ENCODE peak calls at places on chromosomes 13 and 19, in six cellular contexts. T is PC-3, R is hepatocyte, P is neural progenitor cell, W is HCT116, K is MM.1S. H is an unnamed sample.

GRCh38 chr19:43901395-43902390 is 33.4 kb downstream of the ZNF45 start:
- DNase-seq in T (no peak), R (peak), P (peak), W (no peak), K (peak), H (peak)

GRCh38 chr19:40139533-40140287 is 49.0 kb upstream of the ZNF780A start:
- DNase-seq in T (peak), R (peak), P (peak), W (peak), K (peak), H (peak)

GRCh38 chr19:33704271-33704670 is 82.5 kb downstream of the CHST8 start:
- DNase-seq in T (no peak), R (no peak), P (no peak), W (no peak), K (no peak), H (no peak)

GRCh38 chr19:15253513-15253912 is 21.3 kb upstream of the EPHX3 start:
- DNase-seq in T (no peak), R (no peak), P (no peak), W (no peak), K (no peak), H (no peak)

GRCh38 chr19:47142779-47143178 is 12.1 kb downstream of the SAE1 start:
- DNase-seq in T (no peak), R (no peak), P (no peak), W (no peak), K (no peak), H (no peak)

GRCh38 chr13:95509521-95510315 is 42.8 kb upstream of the CLDN10 start:
- DNase-seq in T (peak), R (no peak), P (no peak), W (no peak), K (no peak), H (no peak)

GRCh38 chr13:105446197-105446596 is 1089.3 kb downstream of the EFNB2 start:
- DNase-seq in T (no peak), R (no peak), P (no peak), W (no peak), K (no peak), H (no peak)

GRCh38 chr19:51689751-51690358 is 3.3 kb upstream of the SPACA6 start:
- DNase-seq in T (no peak), R (peak), P (peak), W (no peak), K (no peak), H (peak)

GRCh38 chr13:59352600-59352999 is 811.1 kb downstream of the DIAPH3 start:
- DNase-seq in T (no peak), R (peak), P (no peak), W (no peak), K (no peak), H (no peak)

GRCh38 chr13:110454956-110455355 is 106.6 kb downstream of the RAB20 start:
- DNase-seq in T (no peak), R (no peak), P (no peak), W (no peak), K (no peak), H (no peak)

GRCh38 chr19:50626796-50627195 is 12.9 kb downstream of the SYT3 start:
- DNase-seq in T (no peak), R (no peak), P (no peak), W (no peak), K (no peak), H (no peak)

GRCh38 chr13:30720470-30720869 is 14.9 kb upstream of the ALOX5AP start:
- DNase-seq in T (no peak), R (no peak), P (no peak), W (no peak), K (no peak), H (no peak)

GRCh38 chr19:19540707-19541515 is 2.8 kb downstream of the CILP2 start:
- DNase-seq in T (peak), R (peak), P (peak), W (peak), K (no peak), H (peak)

GRCh38 chr19:17843428-17843827 is 4.4 kb downstream of the JAK3 start:
- DNase-seq in T (no peak), R (no peak), P (no peak), W (no peak), K (no peak), H (no peak)

GRCh38 chr19:33317522-33317921 is 15.2 kb upstream of the CEBPA start:
- DNase-seq in T (no peak), R (no peak), P (no peak), W (no peak), K (no peak), H (no peak)

GRCh38 chr13:111480976-111481375 is 160.5 kb downstream of the TEX29 start:
- DNase-seq in T (no peak), R (no peak), P (no peak), W (no peak), K (no peak), H (no peak)

GRCh38 chr19:16014923-16015804 is 61.1 kb upstream of the TPM4 start:
- DNase-seq in T (no peak), R (no peak), P (no peak), W (no peak), K (no peak), H (no peak)

GRCh38 chr19:12611361-12611699 is 610 bp downstream of the ZNF791 start:
- DNase-seq in T (peak), R (peak), P (peak), W (peak), K (no peak), H (peak)

GRCh38 chr19:13842294-13843103 is 34.4 kb upstream of the NANOS3 start:
- DNase-seq in T (peak), R (peak), P (peak), W (no peak), K (peak), H (no peak)

GRCh38 chr19:41541990-41542584 is 33.9 kb upstream of the CEACAM21 start:
- DNase-seq in T (peak), R (no peak), P (peak), W (peak), K (no peak), H (peak)

GRCh38 chr19:39809368-39809767 is 24.6 kb downstream of the DYRK1B start:
- DNase-seq in T (no peak), R (no peak), P (no peak), W (no peak), K (no peak), H (no peak)

GRCh38 chr19:58213075-58213369 is 15.7 kb upstream of the ZNF544 start:
- DNase-seq in T (no peak), R (no peak), P (no peak), W (no peak), K (no peak), H (no peak)

DNA sequence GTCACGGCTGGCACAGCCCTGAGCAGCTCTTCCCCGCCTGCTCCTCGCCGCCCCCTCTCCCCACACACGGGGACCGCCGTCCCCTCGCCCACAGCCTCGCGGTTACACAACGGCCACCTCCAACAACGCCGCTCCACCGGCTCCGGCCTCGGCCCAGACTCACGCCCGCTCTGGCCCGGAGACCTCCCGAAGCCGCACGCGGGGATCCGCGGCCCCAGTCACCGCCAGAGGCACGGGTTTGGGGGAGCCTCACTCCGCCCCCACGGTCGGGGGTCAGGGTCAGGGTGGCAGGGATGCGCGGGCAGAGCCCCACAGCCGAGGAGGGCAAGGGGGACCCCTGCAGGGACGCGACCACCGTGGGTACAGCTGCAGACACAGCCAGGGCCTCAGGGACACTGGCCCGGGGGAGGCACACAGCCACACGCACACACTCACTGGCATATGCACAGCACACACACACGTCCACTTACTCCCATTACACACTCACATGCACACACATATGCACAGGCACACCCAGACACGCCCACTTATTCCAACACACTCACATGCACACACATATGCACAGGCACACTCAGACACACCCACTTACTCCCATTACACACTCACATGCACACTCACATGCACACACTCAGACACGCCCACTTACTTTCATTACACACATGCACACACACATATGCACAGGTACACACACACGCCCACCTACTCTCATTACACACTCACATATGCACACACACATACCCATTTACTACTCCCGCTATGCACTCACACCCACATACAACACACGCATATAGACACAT is 1.6 kb downstream of the TTYH1 start:
- DNase-seq in T (no peak), R (no peak), P (peak), W (no peak), K (no peak), H (peak)
- TF ChIP-seq EZH2 in T (no peak), R (no peak), P (no peak), W (no peak), K (no peak), H (no peak)

DNA sequence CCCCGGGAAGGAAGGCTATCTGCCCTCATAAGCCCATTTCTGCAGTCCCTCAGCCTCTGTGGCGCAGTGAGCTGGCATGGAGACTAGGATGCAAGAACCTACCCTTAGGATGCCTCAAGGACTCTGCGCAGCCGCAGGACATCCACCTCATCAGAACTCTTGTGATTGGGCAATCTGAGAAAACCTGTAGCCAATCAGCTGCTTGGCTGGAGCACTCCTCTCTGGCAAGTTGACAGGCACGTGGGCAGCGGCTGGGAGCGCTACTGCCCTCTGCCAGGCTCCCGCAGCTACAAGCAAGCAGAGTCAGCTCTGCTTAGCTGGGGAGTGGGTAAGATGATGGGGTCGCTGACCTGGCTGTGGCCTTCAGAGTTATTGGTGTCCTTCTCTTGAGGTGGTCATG is 1.5 kb upstream of the ECSIT start:
- DNase-seq in T (peak), R (peak), P (peak), W (peak), K (peak), H (peak)
- TF ChIP-seq EZH2phosphoT487 in T (no peak), R (no peak), P (no peak), W (no peak), K (no peak), H (no peak)

GRCh38 chr13:89577301-89577700 is 1770.2 kb upstream of the MIR17HG start:
- DNase-seq in T (peak), R (no peak), P (no peak), W (no peak), K (no peak), H (peak)
- TF ChIP-seq CTCF in T (no peak), R (no peak), P (peak), W (no peak), K (no peak), H (peak)

DNA sequence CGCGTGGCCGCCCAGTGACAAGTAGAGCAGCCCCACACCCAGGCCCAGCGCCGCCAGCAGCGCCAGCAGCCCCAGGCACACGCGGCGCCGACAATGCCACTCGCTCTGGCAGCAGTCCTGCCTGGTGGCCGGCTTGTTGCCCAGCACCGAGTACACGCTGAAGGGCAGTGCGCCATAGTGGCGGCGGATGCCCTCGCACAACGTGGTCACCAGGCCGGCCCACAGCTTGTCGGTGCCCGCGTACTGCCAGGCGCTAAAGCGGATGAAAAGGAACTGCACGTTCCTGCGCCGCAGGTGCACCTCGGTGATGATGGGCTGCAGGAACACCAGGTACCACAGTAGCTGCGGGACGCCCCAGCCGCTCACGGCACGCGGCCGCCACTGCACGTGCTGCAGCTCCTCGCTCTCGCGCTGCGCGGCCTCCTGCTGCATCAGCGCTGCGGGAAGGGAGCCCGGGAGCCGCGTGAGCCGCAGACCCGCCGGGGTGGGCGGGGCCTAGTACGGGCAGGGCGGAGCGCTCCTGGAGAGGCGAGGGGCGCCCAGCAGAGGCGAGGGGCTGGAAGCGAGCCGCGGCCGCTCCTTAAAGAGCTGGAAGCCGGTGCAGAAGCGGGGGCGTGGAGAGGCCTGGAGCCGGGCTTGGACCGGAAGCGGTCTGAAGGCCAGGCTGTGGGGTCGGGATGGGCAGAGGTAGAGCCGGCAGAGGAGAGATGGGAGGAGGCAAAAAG is 7.3 kb downstream of the NKPD1 start:
- DNase-seq in T (no peak), R (peak), P (peak), W (no peak), K (no peak), H (peak)
- TF ChIP-seq EZH2 in T (no peak), R (peak), P (peak), W (no peak), K (no peak), H (no peak)

GRCh38 chr19:49057636-49058234 is at the start of gene CGB7:
- DNase-seq in T (peak), R (peak), P (peak), W (no peak), K (no peak), H (peak)

GRCh38 chr19:49056101-49056901 is 1.2 kb downstream of the CGB7 start:
- DNase-seq in T (peak), R (peak), P (peak), W (peak), K (peak), H (peak)

GRCh38 chr19:49059056-49059455 is 1.5 kb upstream of the CGB7 start:
- DNase-seq in T (no peak), R (no peak), P (no peak), W (no peak), K (no peak), H (no peak)

GRCh38 chr19:49061000-49061399 is 3.5 kb upstream of the CGB7 start:
- DNase-seq in T (no peak), R (no peak), P (no peak), W (no peak), K (no peak), H (no peak)

DNA sequence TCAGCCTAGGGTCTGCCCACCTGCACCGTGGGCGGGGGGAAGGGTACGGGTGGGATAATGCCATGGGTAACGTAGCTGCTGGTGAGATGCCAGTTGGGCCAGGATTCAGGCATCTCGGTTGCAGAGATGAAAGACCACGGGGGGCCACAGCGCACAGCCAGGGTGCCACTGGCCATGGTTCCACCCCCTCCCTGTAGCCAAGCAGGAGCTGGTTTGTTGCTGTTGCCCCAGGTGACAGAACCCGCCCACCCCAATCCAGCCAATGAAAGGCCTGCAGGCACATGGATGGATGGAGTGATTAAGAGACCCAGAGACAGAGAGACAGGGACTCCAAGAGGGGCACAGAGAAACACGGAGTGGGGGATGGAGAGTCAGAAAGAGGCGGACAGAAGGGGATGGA is 1.0 kb upstream of the CGB7 start:
- DNase-seq in T (no peak), R (no peak), P (peak), W (no peak), K (no peak), H (no peak)
- TF ChIP-seq EZH2phosphoT487 in T (no peak), R (no peak), P (no peak), W (no peak), K (no peak), H (no peak)

GRCh38 chr13:99086869-99087129 is 108.9 kb upstream of the DOCK9 start:
- DNase-seq in T (no peak), R (no peak), P (no peak), W (no peak), K (peak), H (no peak)

GRCh38 chr13:99086149-99086868 is 108.4 kb upstream of the DOCK9 start:
- DNase-seq in T (peak), R (peak), P (peak), W (no peak), K (peak), H (peak)

GRCh38 chr13:99085846-99086148 is 107.9 kb upstream of the DOCK9 start:
- DNase-seq in T (no peak), R (no peak), P (no peak), W (no peak), K (no peak), H (no peak)

GRCh38 chr13:99083976-99084375 is 106.1 kb upstream of the DOCK9 start:
- DNase-seq in T (no peak), R (no peak), P (no peak), W (no peak), K (peak), H (no peak)

DNA sequence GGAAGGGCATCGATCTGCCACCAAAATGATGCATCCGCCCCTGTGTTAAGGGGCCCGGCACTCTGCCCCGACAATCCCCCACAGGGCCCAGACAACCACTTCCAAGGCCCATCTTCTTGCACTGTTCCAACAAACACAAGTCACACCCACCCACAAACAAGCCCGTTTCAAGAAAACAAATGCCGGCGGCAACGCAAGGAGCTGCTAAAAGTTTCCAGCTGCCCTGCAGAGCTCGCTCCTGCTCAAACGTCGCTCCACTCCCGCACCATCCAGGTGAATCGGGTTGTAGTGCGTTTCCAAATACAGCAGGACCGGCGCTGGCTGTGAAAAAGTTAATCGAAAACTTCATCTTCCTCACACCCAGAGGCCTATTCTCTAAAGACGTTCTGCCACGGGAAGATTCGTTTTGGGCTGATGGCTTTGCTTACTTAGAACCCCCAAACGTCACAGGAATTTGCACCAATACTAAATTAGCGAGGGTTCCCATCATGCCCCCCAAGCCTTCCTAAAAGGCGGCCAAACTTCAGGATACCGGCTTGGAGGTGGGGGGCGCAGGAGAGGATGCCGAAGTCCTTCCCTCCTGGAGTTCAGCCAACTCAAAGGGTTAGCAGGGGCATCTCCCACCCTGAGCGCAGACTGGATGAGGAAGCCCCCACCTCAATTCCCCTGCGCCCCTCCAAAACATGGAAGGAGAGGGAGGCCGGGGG is 107.4 kb upstream of the DOCK9 start:
- DNase-seq in T (no peak), R (peak), P (peak), W (no peak), K (no peak), H (peak)
- TF ChIP-seq CTCF in T (no peak), R (no peak), P (no peak), W (no peak), K (no peak), H (no peak)

DNA sequence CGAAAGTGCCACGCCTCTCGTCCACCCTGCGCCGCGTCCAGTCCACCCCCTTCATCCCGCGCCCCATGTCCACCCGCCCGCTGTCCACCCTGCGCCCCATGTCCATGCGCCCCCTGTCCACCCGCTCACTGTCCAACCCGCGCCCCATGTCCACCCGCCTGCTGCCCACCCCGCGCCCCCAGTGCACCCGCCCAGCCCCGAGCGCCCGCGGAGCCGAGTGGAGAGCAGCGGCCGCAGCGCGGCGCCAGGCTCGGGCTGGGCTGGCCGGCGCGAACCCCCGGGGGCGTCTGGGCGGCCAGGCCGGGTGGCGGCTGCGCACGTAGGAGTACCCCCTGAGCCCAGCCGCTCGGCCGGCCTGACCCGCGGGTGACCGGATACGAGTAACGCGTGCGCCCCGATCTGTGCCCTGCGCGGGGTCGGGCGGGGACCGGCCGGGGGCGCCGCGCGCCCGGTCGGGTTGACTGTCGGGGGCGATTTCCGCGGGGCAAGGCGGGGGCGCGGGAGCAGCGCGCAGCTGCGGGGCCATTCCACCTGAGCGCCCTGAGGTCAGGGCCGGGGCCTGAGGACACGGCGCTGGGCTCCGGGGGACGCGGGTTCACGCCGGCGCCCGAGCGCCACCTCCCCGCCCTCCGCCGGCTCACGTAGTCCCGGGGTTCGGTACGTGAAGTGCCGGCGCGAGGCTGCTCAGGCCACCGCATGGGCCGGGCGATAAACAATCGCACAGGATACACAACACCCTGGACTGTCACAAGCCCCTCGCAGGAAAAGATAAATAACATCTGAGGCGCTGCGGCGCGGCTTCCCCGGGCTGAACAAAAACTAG is 37.5 kb upstream of the FLT1 start:
- DNase-seq in T (no peak), R (peak), P (peak), W (no peak), K (no peak), H (peak)
- TF ChIP-seq EZH2 in T (no peak), R (peak), P (peak), W (no peak), K (no peak), H (peak)